ENCODE peak calls at places on chromosome 22, in ten cellular contexts. One of them, this sample, is unnamed.

GRCh38 chr22:20610243-20610686 is 102.9 kb downstream of the MED15 start:
- ATAC-seq in DND-41: no peak
- ATAC-seq in heart right ventricle: no peak
- ATAC-seq in body of pancreas: no peak
- ATAC-seq in naive thymus-derived CD4-positive, alpha-beta T cell: no peak
- ATAC-seq in heart left ventricle: no peak
- ATAC-seq in GM12878: no peak
- ATAC-seq in CD8-positive, alpha-beta T cell: no peak
- ATAC-seq in pancreas: no peak
- ATAC-seq in aorta: no peak
- ATAC-seq in this sample: no peak

GRCh38 chr22:44143117-44143495 is 37.6 kb upstream of the PARVG start:
- ATAC-seq in CD8-positive, alpha-beta T cell: no peak
- ATAC-seq in heart right ventricle: no peak
- ATAC-seq in body of pancreas: no peak
- ATAC-seq in GM12878: no peak
- ATAC-seq in naive thymus-derived CD4-positive, alpha-beta T cell: no peak
- ATAC-seq in pancreas: peak; percentile 50
- ATAC-seq in aorta: no peak
- ATAC-seq in heart left ventricle: peak; percentile 21
- ATAC-seq in DND-41: no peak
- ATAC-seq in this sample: no peak

GRCh38 chr22:29733362-29734322 is 13.8 kb downstream of the CABP7 start:
- ATAC-seq in aorta: no peak
- ATAC-seq in DND-41: no peak
- ATAC-seq in heart left ventricle: peak; percentile 57
- ATAC-seq in GM12878: peak; percentile 89
- ATAC-seq in body of pancreas: peak; percentile 62
- ATAC-seq in naive thymus-derived CD4-positive, alpha-beta T cell: peak; percentile 33
- ATAC-seq in CD8-positive, alpha-beta T cell: no peak
- ATAC-seq in heart right ventricle: peak; percentile 40
- ATAC-seq in pancreas: peak; percentile 67
- ATAC-seq in this sample: no peak

GRCh38 chr22:36324414-36324813 is 63.4 kb downstream of the MYH9 start:
- ATAC-seq in naive thymus-derived CD4-positive, alpha-beta T cell: no peak
- ATAC-seq in DND-41: no peak
- ATAC-seq in heart right ventricle: peak; percentile 17
- ATAC-seq in body of pancreas: no peak
- ATAC-seq in aorta: peak; percentile 1
- ATAC-seq in CD8-positive, alpha-beta T cell: no peak
- ATAC-seq in pancreas: no peak
- ATAC-seq in GM12878: no peak
- ATAC-seq in heart left ventricle: peak; percentile 6
- ATAC-seq in this sample: no peak

GRCh38 chr22:27888310-27888709 is 30.7 kb downstream of the PITPNB start:
- ATAC-seq in GM12878: no peak
- ATAC-seq in CD8-positive, alpha-beta T cell: no peak
- ATAC-seq in body of pancreas: no peak
- ATAC-seq in heart right ventricle: no peak
- ATAC-seq in DND-41: no peak
- ATAC-seq in aorta: no peak
- ATAC-seq in pancreas: no peak
- ATAC-seq in naive thymus-derived CD4-positive, alpha-beta T cell: no peak
- ATAC-seq in heart left ventricle: no peak
- ATAC-seq in this sample: no peak

GRCh38 chr22:32480238-32480637 is 5.6 kb downstream of the FBXO7 start:
- ATAC-seq in heart right ventricle: no peak
- ATAC-seq in naive thymus-derived CD4-positive, alpha-beta T cell: no peak
- ATAC-seq in pancreas: no peak
- ATAC-seq in CD8-positive, alpha-beta T cell: no peak
- ATAC-seq in DND-41: no peak
- ATAC-seq in heart left ventricle: no peak
- ATAC-seq in body of pancreas: no peak
- ATAC-seq in aorta: no peak
- ATAC-seq in GM12878: peak; percentile 45
- ATAC-seq in this sample: no peak

GRCh38 chr22:17846326-17846992 is 72.2 kb upstream of the BID start:
- ATAC-seq in body of pancreas: peak; percentile 53
- ATAC-seq in GM12878: no peak
- ATAC-seq in aorta: peak; percentile 70
- ATAC-seq in naive thymus-derived CD4-positive, alpha-beta T cell: no peak
- ATAC-seq in CD8-positive, alpha-beta T cell: no peak
- ATAC-seq in DND-41: no peak
- ATAC-seq in heart right ventricle: peak; percentile 54
- ATAC-seq in pancreas: peak; percentile 62
- ATAC-seq in heart left ventricle: peak; percentile 56
- ATAC-seq in this sample: peak; percentile 81

GRCh38 chr22:41178425-41178975 is 26.6 kb upstream of the L3MBTL2 start:
- ATAC-seq in aorta: peak; percentile 58
- ATAC-seq in heart left ventricle: peak; percentile 68
- ATAC-seq in naive thymus-derived CD4-positive, alpha-beta T cell: no peak
- ATAC-seq in CD8-positive, alpha-beta T cell: no peak
- ATAC-seq in body of pancreas: no peak
- ATAC-seq in pancreas: peak; percentile 7
- ATAC-seq in DND-41: no peak
- ATAC-seq in GM12878: no peak
- ATAC-seq in heart right ventricle: peak; percentile 56
- ATAC-seq in this sample: peak; percentile 14

GRCh38 chr22:29727248-29727551 is 7.4 kb downstream of the CABP7 start:
- ATAC-seq in heart right ventricle: peak; percentile 40
- ATAC-seq in DND-41: peak; percentile 67
- ATAC-seq in CD8-positive, alpha-beta T cell: no peak
- ATAC-seq in GM12878: peak; percentile 73
- ATAC-seq in heart left ventricle: peak; percentile 33
- ATAC-seq in body of pancreas: no peak
- ATAC-seq in naive thymus-derived CD4-positive, alpha-beta T cell: no peak
- ATAC-seq in pancreas: peak; percentile 56
- ATAC-seq in aorta: no peak
- ATAC-seq in this sample: peak; percentile 27

GRCh38 chr22:17767236-17768065 is 6.8 kb downstream of the BID start:
- ATAC-seq in pancreas: no peak
- ATAC-seq in naive thymus-derived CD4-positive, alpha-beta T cell: peak; percentile 64
- ATAC-seq in aorta: no peak
- ATAC-seq in heart right ventricle: no peak
- ATAC-seq in heart left ventricle: no peak
- ATAC-seq in CD8-positive, alpha-beta T cell: peak; percentile 77
- ATAC-seq in GM12878: peak; percentile 88
- ATAC-seq in DND-41: no peak
- ATAC-seq in body of pancreas: no peak
- ATAC-seq in this sample: no peak

DNA sequence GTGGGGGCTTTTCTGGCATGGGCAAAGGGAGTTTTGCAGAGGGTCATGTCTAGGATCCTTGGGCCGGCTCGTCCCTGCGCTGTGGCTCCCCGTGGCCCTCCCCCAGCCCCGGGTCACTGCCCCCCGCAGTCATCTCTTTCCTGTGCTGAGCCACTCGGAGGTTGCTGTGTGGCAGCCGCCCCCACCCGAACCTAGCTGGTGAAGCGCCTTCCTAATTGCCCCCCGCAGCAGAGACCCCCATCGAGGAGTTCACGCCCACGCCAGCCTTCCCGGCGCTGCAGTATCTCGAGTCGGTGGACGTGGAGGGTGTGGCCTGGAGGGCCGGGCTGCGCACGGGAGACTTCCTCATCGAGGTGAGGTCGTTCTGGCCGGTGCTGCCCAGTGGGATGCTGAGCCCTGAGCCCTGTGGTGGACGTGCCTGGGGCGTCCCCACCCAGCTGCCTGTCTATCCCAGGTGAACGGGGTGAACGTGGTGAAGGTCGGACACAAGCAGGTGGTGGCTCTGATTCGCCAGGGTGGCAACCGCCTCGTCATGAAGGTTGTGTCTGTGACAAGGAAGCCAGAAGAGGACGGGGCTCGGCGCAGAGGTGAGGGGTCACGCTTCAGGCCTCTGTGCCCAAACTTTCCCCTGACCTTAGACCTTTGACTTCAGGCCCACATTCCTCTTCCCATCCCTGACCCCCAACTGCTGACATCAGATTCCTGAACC is 32.0 kb downstream of the SHANK3 start:
- ATAC-seq in GM12878: no peak
- ATAC-seq in CD8-positive, alpha-beta T cell: no peak
- ATAC-seq in aorta: no peak
- ATAC-seq in heart left ventricle: peak; percentile 4
- ATAC-seq in DND-41: no peak
- ATAC-seq in pancreas: no peak
- ATAC-seq in heart right ventricle: no peak
- ATAC-seq in body of pancreas: no peak
- ATAC-seq in naive thymus-derived CD4-positive, alpha-beta T cell: no peak
- ATAC-seq in this sample: no peak
- H3K27ac ChIP-seq in GM12878: no peak overlapping the region
- H3K27ac ChIP-seq in CD8-positive, alpha-beta T cell: no peak overlapping the region
- H3K27ac ChIP-seq in aorta: no peak overlapping the region
- H3K27ac ChIP-seq in heart left ventricle: no peak overlapping the region
- H3K27ac ChIP-seq in DND-41: no peak overlapping the region
- H3K27ac ChIP-seq in pancreas: no peak overlapping the region
- H3K27ac ChIP-seq in heart right ventricle: no peak overlapping the region
- H3K27ac ChIP-seq in body of pancreas: no peak overlapping the region
- H3K27ac ChIP-seq in naive thymus-derived CD4-positive, alpha-beta T cell: no peak overlapping the region
- H3K27ac ChIP-seq in this sample: no peak overlapping the region

GRCh38 chr22:49211176-49211575 is 616.5 kb downstream of the BRD1 start:
- ATAC-seq in heart left ventricle: no peak
- ATAC-seq in aorta: no peak
- ATAC-seq in naive thymus-derived CD4-positive, alpha-beta T cell: no peak
- ATAC-seq in GM12878: no peak
- ATAC-seq in CD8-positive, alpha-beta T cell: no peak
- ATAC-seq in DND-41: no peak
- ATAC-seq in heart right ventricle: no peak
- ATAC-seq in pancreas: no peak
- ATAC-seq in body of pancreas: no peak
- ATAC-seq in this sample: no peak
- H3K9me3 ChIP-seq in heart left ventricle: no peaks in the 10 kb centered on the region
- H3K9me3 ChIP-seq in aorta: no peaks in the 10 kb centered on the region
- H3K9me3 ChIP-seq in naive thymus-derived CD4-positive, alpha-beta T cell: no peaks in the 10 kb centered on the region
- H3K9me3 ChIP-seq in GM12878: no peaks in the 10 kb centered on the region
- H3K9me3 ChIP-seq in CD8-positive, alpha-beta T cell: no peaks in the 10 kb centered on the region
- H3K9me3 ChIP-seq in DND-41: no peaks in the 10 kb centered on the region
- H3K9me3 ChIP-seq in heart right ventricle: no peaks in the 10 kb centered on the region
- H3K9me3 ChIP-seq in pancreas: no peaks in the 10 kb centered on the region
- H3K9me3 ChIP-seq in body of pancreas: no peaks in the 10 kb centered on the region
- H3K9me3 ChIP-seq in this sample: no peaks in the 10 kb centered on the region

DNA sequence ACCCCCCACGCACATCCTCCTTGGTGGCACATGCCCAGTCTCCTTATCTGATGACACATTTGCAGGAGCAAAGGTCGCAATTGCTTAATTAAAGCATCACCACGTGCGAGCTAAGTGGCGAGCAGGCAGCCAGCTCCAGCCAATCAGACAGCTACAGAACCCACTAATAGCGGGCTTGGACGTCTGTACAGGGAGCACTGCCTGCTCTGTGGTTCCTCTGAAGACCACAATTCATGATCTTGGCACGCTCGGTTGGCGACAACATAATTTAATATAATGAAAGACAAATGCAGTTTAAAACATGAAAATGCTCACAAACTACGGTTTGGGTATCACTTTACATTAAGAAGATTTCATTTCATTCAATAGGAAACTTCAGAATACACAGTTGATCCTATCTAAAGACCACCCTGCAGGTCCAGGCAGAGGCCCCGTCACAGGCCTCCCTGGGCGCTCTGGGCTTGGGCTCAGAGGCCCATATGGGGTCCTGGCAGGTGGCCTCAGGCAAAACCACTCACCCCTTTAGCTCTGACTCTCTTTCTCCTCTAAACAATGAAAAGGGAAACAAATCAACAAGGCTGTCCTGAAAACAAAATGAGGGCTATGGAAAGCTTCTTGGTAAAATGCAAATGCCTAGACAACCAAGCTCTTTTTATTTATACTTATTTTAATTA is 10.4 kb downstream of the PACSIN2 start:
- ATAC-seq in aorta: no peak
- ATAC-seq in pancreas: peak; percentile 24
- ATAC-seq in DND-41: no peak
- ATAC-seq in GM12878: no peak
- ATAC-seq in naive thymus-derived CD4-positive, alpha-beta T cell: peak; percentile 30
- ATAC-seq in heart left ventricle: no peak
- ATAC-seq in body of pancreas: no peak
- ATAC-seq in heart right ventricle: no peak
- ATAC-seq in CD8-positive, alpha-beta T cell: no peak
- ATAC-seq in this sample: no peak
- H3K27ac ChIP-seq in aorta: no peak overlapping the region
- H3K27ac ChIP-seq in pancreas: no peak overlapping the region
- H3K27ac ChIP-seq in DND-41: no peak overlapping the region
- H3K27ac ChIP-seq in GM12878: peak overlapping the region; percentile 16
- H3K27ac ChIP-seq in naive thymus-derived CD4-positive, alpha-beta T cell: no peak overlapping the region
- H3K27ac ChIP-seq in heart left ventricle: no peak overlapping the region
- H3K27ac ChIP-seq in body of pancreas: peak overlapping the region; percentile 87
- H3K27ac ChIP-seq in heart right ventricle: no peak overlapping the region
- H3K27ac ChIP-seq in CD8-positive, alpha-beta T cell: no peak overlapping the region
- H3K27ac ChIP-seq in this sample: no peak overlapping the region

GRCh38 chr22:49638788-49639187 is 188.9 kb downstream of the BRD1 start:
- ATAC-seq in DND-41: no peak
- ATAC-seq in heart left ventricle: no peak
- ATAC-seq in body of pancreas: no peak
- ATAC-seq in aorta: no peak
- ATAC-seq in CD8-positive, alpha-beta T cell: no peak
- ATAC-seq in pancreas: no peak
- ATAC-seq in heart right ventricle: no peak
- ATAC-seq in naive thymus-derived CD4-positive, alpha-beta T cell: no peak
- ATAC-seq in GM12878: no peak
- ATAC-seq in this sample: no peak

GRCh38 chr22:49636214-49636613 is 191.5 kb downstream of the BRD1 start:
- ATAC-seq in GM12878: no peak
- ATAC-seq in heart left ventricle: no peak
- ATAC-seq in heart right ventricle: no peak
- ATAC-seq in body of pancreas: no peak
- ATAC-seq in pancreas: no peak
- ATAC-seq in DND-41: no peak
- ATAC-seq in naive thymus-derived CD4-positive, alpha-beta T cell: no peak
- ATAC-seq in aorta: no peak
- ATAC-seq in CD8-positive, alpha-beta T cell: no peak
- ATAC-seq in this sample: no peak

GRCh38 chr22:49636649-49637048 is 191.0 kb downstream of the BRD1 start:
- ATAC-seq in pancreas: no peak
- ATAC-seq in body of pancreas: no peak
- ATAC-seq in aorta: no peak
- ATAC-seq in CD8-positive, alpha-beta T cell: no peak
- ATAC-seq in heart left ventricle: no peak
- ATAC-seq in heart right ventricle: no peak
- ATAC-seq in naive thymus-derived CD4-positive, alpha-beta T cell: no peak
- ATAC-seq in DND-41: no peak
- ATAC-seq in GM12878: no peak
- ATAC-seq in this sample: no peak

GRCh38 chr22:49638001-49638400 is 189.7 kb downstream of the BRD1 start:
- ATAC-seq in heart right ventricle: no peak
- ATAC-seq in heart left ventricle: no peak
- ATAC-seq in pancreas: no peak
- ATAC-seq in body of pancreas: no peak
- ATAC-seq in naive thymus-derived CD4-positive, alpha-beta T cell: no peak
- ATAC-seq in aorta: no peak
- ATAC-seq in GM12878: no peak
- ATAC-seq in DND-41: no peak
- ATAC-seq in CD8-positive, alpha-beta T cell: no peak
- ATAC-seq in this sample: no peak

DNA sequence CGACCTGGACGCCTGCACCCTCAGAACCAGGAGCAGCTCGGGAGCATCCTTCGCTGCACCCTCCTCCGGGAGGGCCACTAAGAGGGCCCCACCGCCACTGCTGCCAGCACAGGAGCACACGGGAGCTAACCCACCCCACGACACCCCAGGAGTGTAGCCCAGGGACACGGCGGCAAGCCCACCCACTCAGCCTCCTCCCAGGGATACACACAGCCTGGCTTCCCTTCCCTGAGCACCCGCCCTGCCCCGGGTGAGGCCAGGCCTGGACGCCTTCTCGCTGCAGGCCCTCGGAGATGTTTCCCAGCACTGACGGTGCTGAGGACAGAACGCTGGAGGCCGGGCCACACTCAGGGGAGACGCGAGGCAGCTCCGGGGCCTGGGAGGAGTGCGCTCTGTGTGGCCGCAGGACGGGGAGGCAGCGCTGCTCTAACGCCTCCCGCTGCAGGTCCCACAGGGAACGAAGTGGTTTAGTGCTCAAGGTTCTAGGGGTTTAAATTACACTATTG is 190.4 kb downstream of the BRD1 start:
- ATAC-seq in GM12878: no peak
- ATAC-seq in heart left ventricle: no peak
- ATAC-seq in naive thymus-derived CD4-positive, alpha-beta T cell: peak; percentile 12
- ATAC-seq in CD8-positive, alpha-beta T cell: no peak
- ATAC-seq in heart right ventricle: no peak
- ATAC-seq in aorta: no peak
- ATAC-seq in DND-41: no peak
- ATAC-seq in body of pancreas: no peak
- ATAC-seq in pancreas: no peak
- ATAC-seq in this sample: no peak
- H3K9me3 ChIP-seq in GM12878: no peaks in the 10 kb centered on the region
- H3K9me3 ChIP-seq in heart left ventricle: no peaks in the 10 kb centered on the region
- H3K9me3 ChIP-seq in naive thymus-derived CD4-positive, alpha-beta T cell: no peaks in the 10 kb centered on the region
- H3K9me3 ChIP-seq in CD8-positive, alpha-beta T cell: no peaks in the 10 kb centered on the region
- H3K9me3 ChIP-seq in heart right ventricle: no peaks in the 10 kb centered on the region
- H3K9me3 ChIP-seq in aorta: no peaks in the 10 kb centered on the region
- H3K9me3 ChIP-seq in DND-41: no peaks in the 10 kb centered on the region
- H3K9me3 ChIP-seq in body of pancreas: no peaks in the 10 kb centered on the region
- H3K9me3 ChIP-seq in pancreas: no peaks in the 10 kb centered on the region
- H3K9me3 ChIP-seq in this sample: no peaks in the 10 kb centered on the region

This sample was measured in gastroesophageal sphincter.